ENCODE peak calls at places on chromosomes 5 and 9, in six cellular contexts. One of them, this sample, is unnamed.

GRCh38 chr5:102561894-102562760 is 63.3 kb upstream of the SLCO6A1 start:
- DNase-seq in GM12865: peak; percentile 57
- DNase-seq in HCEC 1CT: peak; percentile 42
- DNase-seq in CD8-positive, alpha-beta memory T cell: no peak
- DNase-seq in pancreas: no peak
- DNase-seq in non-pigmented ciliary epithelial cell: no peak
- DNase-seq in this sample: peak; percentile 3

GRCh38 chr5:144032375-144032774 is 138.1 kb downstream of the YIPF5 start:
- DNase-seq in HCEC 1CT: no peak
- DNase-seq in pancreas: no peak
- DNase-seq in CD8-positive, alpha-beta memory T cell: no peak
- DNase-seq in GM12865: no peak
- DNase-seq in non-pigmented ciliary epithelial cell: no peak
- DNase-seq in this sample: no peak

GRCh38 chr5:8788246-8788645 is 757.6 kb downstream of the SEMA5A start:
- DNase-seq in CD8-positive, alpha-beta memory T cell: no peak
- DNase-seq in GM12865: no peak
- DNase-seq in non-pigmented ciliary epithelial cell: no peak
- DNase-seq in HCEC 1CT: no peak
- DNase-seq in pancreas: no peak
- DNase-seq in this sample: no peak

GRCh38 chr5:170596482-170596881 is 92.7 kb downstream of the KCNIP1 start:
- DNase-seq in CD8-positive, alpha-beta memory T cell: no peak
- DNase-seq in HCEC 1CT: no peak
- DNase-seq in non-pigmented ciliary epithelial cell: no peak
- DNase-seq in pancreas: no peak
- DNase-seq in GM12865: no peak
- DNase-seq in this sample: no peak

GRCh38 chr5:10642367-10642766 is 78.5 kb downstream of the ANKRD33B start:
- DNase-seq in CD8-positive, alpha-beta memory T cell: no peak
- DNase-seq in HCEC 1CT: no peak
- DNase-seq in non-pigmented ciliary epithelial cell: no peak
- DNase-seq in pancreas: no peak
- DNase-seq in GM12865: no peak
- DNase-seq in this sample: no peak

GRCh38 chr9:137762414-137763061 is 115.0 kb upstream of the CACNA1B start:
- DNase-seq in CD8-positive, alpha-beta memory T cell: no peak
- DNase-seq in pancreas: no peak
- DNase-seq in non-pigmented ciliary epithelial cell: no peak
- DNase-seq in GM12865: peak; percentile 93
- DNase-seq in HCEC 1CT: no peak
- DNase-seq in this sample: peak; percentile 60

GRCh38 chr9:129146441-129146933 is 31.6 kb downstream of the IER5L start:
- DNase-seq in HCEC 1CT: no peak
- DNase-seq in CD8-positive, alpha-beta memory T cell: no peak
- DNase-seq in pancreas: no peak
- DNase-seq in GM12865: no peak
- DNase-seq in non-pigmented ciliary epithelial cell: no peak
- DNase-seq in this sample: no peak

GRCh38 chr5:133384120-133384855 is 228.1 kb downstream of the FSTL4 start:
- DNase-seq in HCEC 1CT: no peak
- DNase-seq in CD8-positive, alpha-beta memory T cell: no peak
- DNase-seq in pancreas: no peak
- DNase-seq in non-pigmented ciliary epithelial cell: no peak
- DNase-seq in GM12865: no peak
- DNase-seq in this sample: no peak

GRCh38 chr9:121498487-121499176 is 1.0 kb downstream of the GGTA1 start:
- DNase-seq in GM12865: no peak
- DNase-seq in CD8-positive, alpha-beta memory T cell: no peak
- DNase-seq in pancreas: peak; percentile 62
- DNase-seq in HCEC 1CT: peak; percentile 40
- DNase-seq in non-pigmented ciliary epithelial cell: no peak
- DNase-seq in this sample: peak; percentile 18

GRCh38 chr9:102700936-102701335 is 294.2 kb upstream of the CYLC2 start:
- DNase-seq in GM12865: no peak
- DNase-seq in non-pigmented ciliary epithelial cell: no peak
- DNase-seq in pancreas: no peak
- DNase-seq in HCEC 1CT: peak; percentile 13
- DNase-seq in CD8-positive, alpha-beta memory T cell: no peak
- DNase-seq in this sample: no peak

GRCh38 chr9:131046581-131047202 is 37.7 kb downstream of the LAMC3 start:
- DNase-seq in CD8-positive, alpha-beta memory T cell: peak; percentile 72
- DNase-seq in GM12865: peak; percentile 76
- DNase-seq in pancreas: no peak
- DNase-seq in HCEC 1CT: peak; percentile 46
- DNase-seq in non-pigmented ciliary epithelial cell: no peak
- DNase-seq in this sample: no peak

GRCh38 chr5:110916373-110917049 is 155.0 kb upstream of the TSLP start:
- DNase-seq in CD8-positive, alpha-beta memory T cell: no peak
- DNase-seq in pancreas: no peak
- DNase-seq in non-pigmented ciliary epithelial cell: peak; percentile 94
- DNase-seq in GM12865: peak; percentile 64
- DNase-seq in HCEC 1CT: peak; percentile 97
- DNase-seq in this sample: no peak

GRCh38 chr5:87300176-87300575 is 32.5 kb downstream of the RASA1 start:
- DNase-seq in GM12865: no peak
- DNase-seq in CD8-positive, alpha-beta memory T cell: no peak
- DNase-seq in pancreas: no peak
- DNase-seq in HCEC 1CT: no peak
- DNase-seq in non-pigmented ciliary epithelial cell: no peak
- DNase-seq in this sample: no peak

GRCh38 chr5:75622564-75622963 is 11.3 kb downstream of the ANKDD1B start:
- DNase-seq in non-pigmented ciliary epithelial cell: no peak
- DNase-seq in GM12865: no peak
- DNase-seq in HCEC 1CT: no peak
- DNase-seq in CD8-positive, alpha-beta memory T cell: no peak
- DNase-seq in pancreas: no peak
- DNase-seq in this sample: peak; percentile 49

GRCh38 chr9:101481296-101481695 is 45.7 kb upstream of the ALDOB start:
- DNase-seq in non-pigmented ciliary epithelial cell: no peak
- DNase-seq in HCEC 1CT: no peak
- DNase-seq in pancreas: no peak
- DNase-seq in GM12865: no peak
- DNase-seq in CD8-positive, alpha-beta memory T cell: no peak
- DNase-seq in this sample: no peak

GRCh38 chr5:141814064-141814982 is 63.9 kb downstream of the PCDH1 start:
- DNase-seq in CD8-positive, alpha-beta memory T cell: peak; percentile 63
- DNase-seq in pancreas: no peak
- DNase-seq in non-pigmented ciliary epithelial cell: no peak
- DNase-seq in GM12865: peak; percentile 35
- DNase-seq in HCEC 1CT: no peak
- DNase-seq in this sample: peak; percentile 76

GRCh38 chr5:41728281-41728680 is 141.9 kb downstream of the OXCT1 start:
- DNase-seq in HCEC 1CT: no peak
- DNase-seq in non-pigmented ciliary epithelial cell: no peak
- DNase-seq in CD8-positive, alpha-beta memory T cell: no peak
- DNase-seq in pancreas: no peak
- DNase-seq in GM12865: no peak
- DNase-seq in this sample: no peak

GRCh38 chr5:179759961-179760541 is 27.4 kb downstream of the MAML1 start:
- DNase-seq in pancreas: no peak
- DNase-seq in non-pigmented ciliary epithelial cell: no peak
- DNase-seq in GM12865: peak; percentile 49
- DNase-seq in HCEC 1CT: no peak
- DNase-seq in CD8-positive, alpha-beta memory T cell: no peak
- DNase-seq in this sample: no peak

GRCh38 chr5:112289465-112289864 is 129.6 kb downstream of the EPB41L4A start:
- DNase-seq in CD8-positive, alpha-beta memory T cell: no peak
- DNase-seq in GM12865: no peak
- DNase-seq in HCEC 1CT: no peak
- DNase-seq in non-pigmented ciliary epithelial cell: no peak
- DNase-seq in pancreas: no peak
- DNase-seq in this sample: no peak

GRCh38 chr9:87684627-87685204 is 41.2 kb upstream of the CTSL start:
- DNase-seq in non-pigmented ciliary epithelial cell: no peak
- DNase-seq in GM12865: no peak
- DNase-seq in pancreas: no peak
- DNase-seq in CD8-positive, alpha-beta memory T cell: no peak
- DNase-seq in HCEC 1CT: peak; percentile 26
- DNase-seq in this sample: no peak

GRCh38 chr9:110464321-110464720 is 115.2 kb downstream of the SVEP1 start:
- DNase-seq in non-pigmented ciliary epithelial cell: no peak
- DNase-seq in CD8-positive, alpha-beta memory T cell: no peak
- DNase-seq in GM12865: no peak
- DNase-seq in HCEC 1CT: no peak
- DNase-seq in pancreas: no peak
- DNase-seq in this sample: no peak

GRCh38 chr5:75243100-75243499 is 6.4 kb upstream of the ANKRD31 start:
- DNase-seq in GM12865: no peak
- DNase-seq in pancreas: no peak
- DNase-seq in CD8-positive, alpha-beta memory T cell: no peak
- DNase-seq in HCEC 1CT: no peak
- DNase-seq in non-pigmented ciliary epithelial cell: no peak
- DNase-seq in this sample: no peak

GRCh38 chr5:139648205-139649081 is at the start of gene CXXC5:
- DNase-seq in GM12865: peak; percentile 94
- DNase-seq in non-pigmented ciliary epithelial cell: no peak
- DNase-seq in pancreas: peak; percentile 95
- DNase-seq in HCEC 1CT: peak; percentile 74
- DNase-seq in CD8-positive, alpha-beta memory T cell: peak; percentile 69
- DNase-seq in this sample: peak; percentile 89

GRCh38 chr5:91109634-91110033 is 273.5 kb downstream of the ARRDC3 start:
- DNase-seq in HCEC 1CT: peak; percentile 26
- DNase-seq in GM12865: no peak
- DNase-seq in non-pigmented ciliary epithelial cell: no peak
- DNase-seq in CD8-positive, alpha-beta memory T cell: no peak
- DNase-seq in pancreas: no peak
- DNase-seq in this sample: no peak

GRCh38 chr9:23826120-23826629 is at the start of gene ELAVL2:
- DNase-seq in pancreas: peak; percentile 93
- DNase-seq in GM12865: no peak
- DNase-seq in HCEC 1CT: no peak
- DNase-seq in CD8-positive, alpha-beta memory T cell: no peak
- DNase-seq in non-pigmented ciliary epithelial cell: peak; percentile 87
- DNase-seq in this sample: peak; percentile 95

GRCh38 chr9:78599939-78600338 is 303.0 kb downstream of the PSAT1 start:
- DNase-seq in CD8-positive, alpha-beta memory T cell: no peak
- DNase-seq in GM12865: no peak
- DNase-seq in non-pigmented ciliary epithelial cell: no peak
- DNase-seq in HCEC 1CT: no peak
- DNase-seq in pancreas: no peak
- DNase-seq in this sample: no peak

GRCh38 chr9:121075251-121076036 is 689 bp downstream of the CNTRL start:
- DNase-seq in GM12865: peak; percentile 65
- DNase-seq in CD8-positive, alpha-beta memory T cell: no peak
- DNase-seq in pancreas: no peak
- DNase-seq in non-pigmented ciliary epithelial cell: no peak
- DNase-seq in HCEC 1CT: peak; percentile 38
- DNase-seq in this sample: no peak

GRCh38 chr9:20297646-20298084 is 324.6 kb downstream of the MLLT3 start:
- DNase-seq in non-pigmented ciliary epithelial cell: peak; percentile 80
- DNase-seq in GM12865: no peak
- DNase-seq in pancreas: no peak
- DNase-seq in HCEC 1CT: peak; percentile 93
- DNase-seq in CD8-positive, alpha-beta memory T cell: no peak
- DNase-seq in this sample: peak; percentile 74

GRCh38 chr5:81297531-81297930 is 3.9 kb upstream of the ZCCHC9 start:
- DNase-seq in GM12865: no peak
- DNase-seq in non-pigmented ciliary epithelial cell: no peak
- DNase-seq in HCEC 1CT: no peak
- DNase-seq in CD8-positive, alpha-beta memory T cell: no peak
- DNase-seq in pancreas: no peak
- DNase-seq in this sample: no peak

GRCh38 chr5:80326468-80326867 is 6.7 kb downstream of the SPZ1 start:
- DNase-seq in GM12865: no peak
- DNase-seq in pancreas: no peak
- DNase-seq in HCEC 1CT: no peak
- DNase-seq in CD8-positive, alpha-beta memory T cell: no peak
- DNase-seq in non-pigmented ciliary epithelial cell: no peak
- DNase-seq in this sample: no peak

GRCh38 chr9:82538634-82539033 is 524.3 kb downstream of the RASEF start:
- DNase-seq in non-pigmented ciliary epithelial cell: no peak
- DNase-seq in GM12865: no peak
- DNase-seq in pancreas: no peak
- DNase-seq in CD8-positive, alpha-beta memory T cell: no peak
- DNase-seq in HCEC 1CT: no peak
- DNase-seq in this sample: no peak

GRCh38 chr9:33686942-33687341 is 108.4 kb upstream of the PRSS3 start:
- DNase-seq in non-pigmented ciliary epithelial cell: no peak
- DNase-seq in pancreas: no peak
- DNase-seq in HCEC 1CT: no peak
- DNase-seq in GM12865: no peak
- DNase-seq in CD8-positive, alpha-beta memory T cell: no peak
- DNase-seq in this sample: no peak

GRCh38 chr5:10632110-10632903 is 68.4 kb downstream of the ANKRD33B start:
- DNase-seq in CD8-positive, alpha-beta memory T cell: no peak
- DNase-seq in HCEC 1CT: no peak
- DNase-seq in pancreas: no peak
- DNase-seq in GM12865: peak; percentile 96
- DNase-seq in non-pigmented ciliary epithelial cell: no peak
- DNase-seq in this sample: peak; percentile 42

GRCh38 chr5:177304392-177305119 is 957 bp downstream of the PRELID1 start:
- DNase-seq in pancreas: no peak
- DNase-seq in GM12865: peak; percentile 55
- DNase-seq in CD8-positive, alpha-beta memory T cell: peak; percentile 52
- DNase-seq in HCEC 1CT: no peak
- DNase-seq in non-pigmented ciliary epithelial cell: no peak
- DNase-seq in this sample: peak; percentile 85